ENCODE peak calls at places on chromosomes 16 and 17, in five cellular contexts. Z is NCI-H1048; U is NCI-H524; A is T-helper 2 cell; M is stimulated activated CD8-positive, alpha-beta memory T cell treated with anti-CD3 and anti-CD28 coated beads, Interleukin-2, amount 100 ng/mL, for 48 hours. E is an unnamed sample.

GRCh38 chr16:85515830-85516397 is 97.2 kb upstream of the GSE1 start:
- DNase-seq in Z (no peak), A (no peak), U (no peak), M (no peak), E (no peak)

GRCh38 chr16:89906141-89907025 is 12.3 kb upstream of the MC1R start:
- DNase-seq in A (no peak), U (no peak), Z (no peak), M (no peak), E (no peak)

GRCh38 chr16:11025120-11025531 is 80.8 kb downstream of the CLEC16A start:
- DNase-seq in U (no peak), Z (no peak), M (peak), A (peak), E (no peak)

GRCh38 chr16:78058165-78058564 is 35.8 kb downstream of the CLEC3A start:
- DNase-seq in U (no peak), M (no peak), Z (no peak), A (no peak), E (no peak)

GRCh38 chr16:17205279-17206139 is 265.3 kb downstream of the XYLT1 start:
- DNase-seq in M (no peak), U (no peak), Z (no peak), A (no peak), E (no peak)

GRCh38 chr16:49274936-49275730 is 6.5 kb downstream of the CBLN1 start:
- DNase-seq in A (no peak), M (no peak), Z (no peak), U (peak), E (no peak)

GRCh38 chr16:76777721-76778120 is 413.3 kb upstream of the MON1B start:
- DNase-seq in Z (no peak), A (no peak), M (no peak), U (no peak), E (no peak)

GRCh38 chr17:38455288-38455915 is 27.1 kb downstream of the ARHGAP23 start:
- DNase-seq in M (no peak), U (peak), Z (no peak), A (no peak), E (no peak)

GRCh38 chr16:5222770-5223169 is 125.2 kb upstream of the EEF2KMT start:
- DNase-seq in A (no peak), U (no peak), Z (no peak), M (no peak), E (no peak)

GRCh38 chr16:84553873-84554399 is 49.5 kb upstream of the MEAK7 start:
- DNase-seq in Z (no peak), A (peak), U (no peak), M (no peak), E (no peak)

GRCh38 chr17:41523787-41524186 is 4.3 kb downstream of the KRT19 start:
- DNase-seq in U (no peak), M (no peak), A (no peak), Z (no peak), E (no peak)

GRCh38 chr17:56822725-56823124 is 11.0 kb downstream of the C17orf67 start:
- DNase-seq in Z (no peak), M (no peak), A (no peak), U (no peak), E (no peak)

GRCh38 chr17:14756469-14756868 is 455.6 kb downstream of the HS3ST3B1 start:
- DNase-seq in Z (no peak), M (no peak), U (no peak), A (no peak), E (no peak)

GRCh38 chr17:83067718-83068261 is 11.6 kb upstream of the METRNL start:
- DNase-seq in U (no peak), M (no peak), Z (no peak), A (no peak), E (no peak)

GRCh38 chr16:78446486-78446885 is 347.0 kb downstream of the WWOX start:
- DNase-seq in A (no peak), U (no peak), Z (no peak), M (no peak), E (no peak)

GRCh38 chr16:77214411-77215138 is 15.4 kb downstream of the SYCE1L start:
- DNase-seq in A (no peak), U (no peak), Z (no peak), M (no peak), E (no peak)

E was measured in effector CD8-positive, alpha-beta T cell.